ENCODE peak calls at places on chromosomes 16 and 17, in four cellular contexts. I, B, O and K are unnamed samples.

GRCh38 chr17:68456529-68457167 is 648 bp downstream of the WIPI1 start:
- DNase-seq in O (peak; percentile 79), B (no peak), I (peak; percentile 70), K (no peak)

GRCh38 chr17:34135841-34136240 is 119.2 kb upstream of the CCL2 start:
- DNase-seq in B (no peak), I (no peak), O (no peak), K (no peak)

GRCh38 chr16:51119576-51120288 is 31.3 kb downstream of the SALL1 start:
- DNase-seq in I (no peak), O (no peak), B (no peak), K (no peak)

GRCh38 chr17:62892870-62893338 is 73.1 kb upstream of the TANC2 start:
- DNase-seq in B (no peak), O (no peak), I (peak; percentile 40), K (no peak)

GRCh38 chr16:70250748-70251650 is 741 bp downstream of the EXOSC6 start:
- DNase-seq in O (peak; percentile 62), B (peak; percentile 44), I (peak; percentile 52), K (peak; percentile 62)

GRCh38 chr16:69660166-69660565 is 66.2 kb downstream of the NQO1 start:
- DNase-seq in B (no peak), O (no peak), I (no peak), K (no peak)

GRCh38 chr16:46996952-46997458 is 23.5 kb upstream of the DNAJA2 start:
- DNase-seq in I (no peak), O (no peak), B (no peak), K (no peak)

GRCh38 chr17:83078378-83079339 is 750 bp upstream of the METRNL start:
- DNase-seq in B (no peak), O (peak; percentile 33), I (no peak), K (no peak)

GRCh38 chr16:19235886-19236285 is 49.6 kb upstream of the CLEC19A start:
- DNase-seq in B (no peak), O (no peak), I (no peak), K (no peak)

GRCh38 chr16:352547-353403 is at the start of gene AXIN1:
- DNase-seq in B (peak; percentile 100), I (peak; percentile 100), O (peak; percentile 100), K (peak; percentile 98)
- TF ChIP-seq CTCF in B (peak; percentile 17), I (no peak), O (peak; percentile 70), K (peak; percentile 56)

GRCh38 chr17:49521088-49521450 is 26.0 kb downstream of the NGFR start:
- DNase-seq in I (no peak), O (no peak), B (no peak), K (no peak)

GRCh38 chr17:49521521-49522185 is 26.6 kb downstream of the NGFR start:
- DNase-seq in B (no peak), O (no peak), I (no peak), K (no peak)

GRCh38 chr17:49523706-49524472 is 28.8 kb downstream of the NGFR start:
- DNase-seq in O (peak; percentile 26), B (peak; percentile 70), I (peak; percentile 79), K (no peak)

GRCh38 chr17:49523196-49523595 is 28.1 kb downstream of the NGFR start:
- DNase-seq in B (no peak), O (no peak), I (no peak), K (no peak)

DNA sequence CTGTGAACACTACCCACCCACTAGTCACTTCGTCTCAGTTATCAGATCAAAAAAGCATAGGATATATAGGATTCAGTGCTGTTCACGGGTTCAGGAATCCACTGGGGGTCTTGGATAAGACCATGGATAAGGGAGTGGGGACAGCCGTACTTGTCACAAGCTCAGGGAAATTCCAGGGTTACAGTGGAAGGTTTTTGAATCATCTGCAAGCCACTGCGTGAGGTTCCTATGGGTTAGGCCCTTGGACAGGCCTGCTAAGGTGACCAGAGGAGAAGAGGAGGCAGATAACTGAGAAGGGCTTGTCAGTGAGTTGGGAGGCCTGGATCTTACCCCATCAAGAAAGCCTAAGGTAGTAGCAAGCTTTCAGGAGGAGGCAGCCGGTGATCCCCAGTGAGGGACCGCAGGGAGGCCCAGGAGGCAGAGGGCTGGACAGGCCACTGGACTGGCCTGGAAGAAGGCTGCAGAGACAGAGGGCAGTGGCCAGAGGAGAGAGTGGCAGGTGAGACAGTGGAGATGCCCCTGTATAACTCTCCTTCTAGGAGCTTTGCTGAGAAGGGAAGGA is 27.3 kb downstream of the NGFR start:
- DNase-seq in O (no peak), I (no peak), B (no peak), K (no peak)
- TF ChIP-seq CTCF in O (no peak), I (no peak), B (no peak), K (no peak)

GRCh38 chr17:81722184-81723120 is 10.4 kb downstream of the SLC25A10 start:
- DNase-seq in O (peak; percentile 97), I (peak; percentile 94), B (no peak), K (no peak)
- TF ChIP-seq CTCF in O (no peak), I (no peak), B (no peak), K (no peak)

GRCh38 chr17:28684963-28685362 is 23.0 kb downstream of the SUPT6H start:
- DNase-seq in O (peak; percentile 47), B (no peak), I (no peak), K (no peak)
- TF ChIP-seq CTCF in O (no peak), B (no peak), I (no peak), K (no peak)

GRCh38 chr16:67608367-67608766 is 36.6 kb upstream of the CARMIL2 start:
- DNase-seq in I (no peak), B (no peak), O (no peak), K (peak; percentile 36)

DNA sequence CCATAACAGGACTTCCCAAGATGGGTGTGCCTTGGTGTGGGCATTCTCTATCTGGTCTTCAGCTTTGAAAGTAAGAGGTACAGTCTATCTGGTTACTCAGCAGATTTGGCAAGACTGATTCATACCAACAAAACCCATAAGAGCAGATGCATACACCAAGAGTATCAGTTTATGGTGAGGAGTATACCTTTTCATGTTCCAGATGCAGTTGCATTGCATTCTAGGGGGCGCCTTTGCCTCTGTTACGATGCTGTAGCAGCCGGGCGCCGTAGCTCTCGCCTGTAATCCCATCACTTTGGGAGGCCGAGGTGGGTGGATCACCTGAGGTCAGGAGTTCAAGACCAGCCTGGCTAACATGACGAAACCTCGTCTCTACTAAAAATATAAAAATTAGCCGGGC is 31.1 kb upstream of the CARMIL2 start:
- DNase-seq in O (peak; percentile 16), I (no peak), B (no peak), K (no peak)
- TF ChIP-seq CTCF in O (no peak), I (no peak), B (no peak), K (peak; percentile 13)

GRCh38 chr16:9309844-9310243 is 218.4 kb downstream of the HAPSTR1 start:
- DNase-seq in I (no peak), B (no peak), O (no peak), K (no peak)

GRCh38 chr16:9308300-9309209 is 217.1 kb downstream of the HAPSTR1 start:
- DNase-seq in B (no peak), I (no peak), O (peak; percentile 59), K (no peak)

GRCh38 chr16:9316008-9316407 is 224.6 kb downstream of the HAPSTR1 start:
- DNase-seq in O (no peak), B (no peak), I (no peak), K (no peak)

GRCh38 chr16:9306753-9307152 is 215.3 kb downstream of the HAPSTR1 start:
- DNase-seq in B (no peak), I (no peak), O (no peak), K (no peak)

GRCh38 chr16:9311303-9311954 is 220.0 kb downstream of the HAPSTR1 start:
- DNase-seq in I (no peak), B (no peak), O (peak; percentile 29), K (no peak)
- TF ChIP-seq CTCF in I (no peak), B (no peak), O (no peak), K (no peak)

GRCh38 chr16:53561101-53561888 is 58.3 kb upstream of the AKTIP start:
- DNase-seq in B (no peak), O (no peak), I (no peak), K (no peak)

GRCh38 chr16:53559552-53559951 is 56.5 kb upstream of the AKTIP start:
- DNase-seq in B (no peak), O (no peak), I (no peak), K (no peak)

DNA sequence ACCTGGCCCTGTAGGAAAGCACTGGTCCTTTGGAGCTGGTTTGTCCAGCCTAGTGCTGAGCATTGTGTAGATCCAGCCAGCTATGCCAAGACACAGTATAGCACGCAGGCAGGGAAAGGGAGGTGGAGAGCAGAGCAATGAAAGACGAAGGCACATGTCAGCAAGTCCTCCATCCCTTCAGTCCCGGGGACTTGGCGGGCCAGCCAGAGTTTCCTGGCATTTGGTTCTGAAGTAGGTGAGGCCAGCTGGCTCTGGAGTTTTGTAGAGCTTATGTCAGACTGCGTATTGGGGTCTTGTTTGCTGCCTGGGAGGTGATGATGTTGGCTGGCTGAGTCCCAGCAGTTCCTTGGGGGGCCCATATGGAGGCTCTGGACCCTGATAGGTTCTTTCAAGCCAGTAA is 55.7 kb upstream of the AKTIP start:
- DNase-seq in O (no peak), I (no peak), B (no peak), K (no peak)
- TF ChIP-seq CTCF in O (no peak), I (no peak), B (no peak), K (no peak)

GRCh38 chr17:58187675-58188074 is 4.9 kb upstream of the EPX start:
- DNase-seq in B (no peak), I (no peak), O (no peak), K (no peak)

GRCh38 chr17:58192612-58193011 is at the start of gene EPX:
- DNase-seq in O (no peak), I (no peak), B (no peak), K (no peak)

GRCh38 chr17:58193641-58194259 is 1.2 kb downstream of the EPX start:
- DNase-seq in O (no peak), I (no peak), B (no peak), K (no peak)

GRCh38 chr17:58189436-58190146 is 2.9 kb upstream of the EPX start:
- DNase-seq in I (peak; percentile 33), B (no peak), O (peak; percentile 20), K (no peak)

GRCh38 chr17:58191259-58191896 is 1.1 kb upstream of the EPX start:
- DNase-seq in B (no peak), O (no peak), I (no peak), K (no peak)
- TF ChIP-seq CTCF in B (no peak), O (no peak), I (no peak), K (no peak)